ENCODE peak calls at places on chromosomes 12 and 14, in four cellular contexts. M, X, B and C are unnamed samples.

GRCh38 chr12:14879222-14879933 is 6.3 kb downstream of the MGP start:
- DNase-seq in X (no peak), M (no peak), B (no peak), C (no peak)

GRCh38 chr14:59275668-59276067 is 87.2 kb downstream of the DAAM1 start:
- DNase-seq in B (peak), M (no peak), X (peak), C (peak)

GRCh38 chr12:2297004-2297403 is 244.2 kb downstream of the CACNA1C start:
- DNase-seq in B (no peak), X (no peak), M (no peak), C (no peak)

GRCh38 chr14:77200406-77200985 is 18.9 kb downstream of the TMEM63C start:
- DNase-seq in X (no peak), B (no peak), M (no peak), C (no peak)

GRCh38 chr14:77043177-77043983 is 14.9 kb upstream of the IRF2BPL start:
- DNase-seq in M (no peak), B (no peak), X (peak), C (peak)

GRCh38 chr14:91861091-91861490 is 6.2 kb downstream of the TC2N start:
- DNase-seq in M (no peak), X (no peak), B (no peak), C (no peak)

GRCh38 chr12:48022676-48023385 is 18.6 kb upstream of the COL2A1 start:
- DNase-seq in B (no peak), X (no peak), M (no peak), C (peak)

GRCh38 chr14:63504628-63505027 is 38.5 kb downstream of the PPP2R5E start:
- DNase-seq in M (no peak), X (no peak), B (no peak), C (no peak)

GRCh38 chr12:132441871-132442863 is 47.8 kb upstream of the FBRSL1 start:
- DNase-seq in B (no peak), M (no peak), X (no peak), C (no peak)

GRCh38 chr14:61203059-61203753 is 77.9 kb downstream of the TMEM30B start:
- DNase-seq in B (no peak), M (no peak), X (no peak), C (no peak)

GRCh38 chr14:100721568-100721967 is 5.1 kb upstream of the DLK1 start:
- DNase-seq in B (no peak), M (no peak), X (no peak), C (no peak)

GRCh38 chr12:2264622-2265306 is 212.0 kb downstream of the CACNA1C start:
- DNase-seq in X (no peak), M (no peak), B (no peak), C (no peak)

GRCh38 chr12:77120156-77120555 is 54.8 kb upstream of the E2F7 start:
- DNase-seq in X (no peak), M (no peak), B (no peak), C (no peak)

GRCh38 chr14:21078287-21078686 is 8.2 kb downstream of the ARHGEF40 start:
- DNase-seq in B (no peak), M (no peak), X (no peak), C (no peak)
- TF ChIP-seq TARDBP in B (no peak), M (no peak), X (no peak), C (no peak)

GRCh38 chr12:70059373-70059772 is 183.9 kb upstream of the CNOT2 start:
- DNase-seq in B (no peak), X (no peak), M (no peak), C (no peak)
- TF ChIP-seq FOXM1 in B (no peak), X (no peak), M (no peak), C (no peak)

GRCh38 chr12:80877706-80878384 is 59.9 kb downstream of the LIN7A start:
- DNase-seq in M (no peak), X (no peak), B (no peak), C (no peak)
- TF ChIP-seq TARDBP in M (no peak), X (no peak), B (no peak), C (no peak)

DNA sequence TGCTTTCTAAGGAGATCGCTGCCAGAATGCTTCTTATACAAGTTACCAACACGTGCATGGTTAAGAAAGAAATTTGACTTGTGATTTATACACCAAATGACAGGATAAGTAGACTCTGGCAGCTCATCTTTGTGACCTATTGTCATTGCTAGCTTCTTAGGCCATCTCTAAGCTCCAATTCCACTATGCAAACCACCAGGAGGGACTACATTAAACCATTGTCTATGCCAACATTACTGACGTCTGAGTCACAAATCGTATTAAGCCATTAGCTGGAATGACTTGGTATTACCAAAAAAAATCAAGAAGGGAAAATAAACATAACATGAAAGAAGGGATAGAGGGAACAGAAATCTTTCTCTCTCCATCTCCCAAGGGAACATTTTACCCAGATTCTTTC is 15.8 kb upstream of the VPS33A start:
- DNase-seq in M (no peak), B (no peak), X (no peak), C (no peak)
- TF ChIP-seq FOXM1 in M (no peak), B (no peak), X (no peak), C (no peak)

DNA sequence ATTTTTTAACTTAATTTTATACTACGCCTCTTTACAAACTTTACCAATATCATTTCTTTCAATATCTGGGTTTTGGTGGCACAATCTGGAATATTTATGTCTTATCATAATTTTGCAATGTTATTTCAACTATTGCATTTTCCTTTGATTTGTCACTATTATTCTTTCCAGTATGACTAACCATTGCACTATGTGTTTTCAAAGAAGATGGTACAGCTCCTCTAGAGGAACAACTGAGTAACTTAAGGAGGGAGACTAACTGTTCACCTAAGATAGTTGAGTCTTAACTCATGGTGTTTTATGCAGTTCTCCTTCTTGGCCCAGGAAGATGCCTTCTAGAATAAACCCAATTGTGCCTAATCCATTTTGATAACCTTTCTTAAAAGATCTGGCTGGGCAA is 60.5 kb upstream of the KIF21A start:
- DNase-seq in X (no peak), B (no peak), M (no peak), C (no peak)
- TF ChIP-seq TARDBP in X (no peak), B (no peak), M (no peak), C (no peak)

GRCh38 chr12:53208435-53208834 is 1.4 kb upstream of the ITGB7 start:
- DNase-seq in M (no peak), X (no peak), B (no peak), C (no peak)

GRCh38 chr12:53204351-53204750 is 2.7 kb downstream of the ITGB7 start:
- DNase-seq in B (no peak), M (no peak), X (no peak), C (no peak)

GRCh38 chr12:53205747-53206146 is 1.3 kb downstream of the ITGB7 start:
- DNase-seq in M (no peak), B (no peak), X (peak), C (no peak)

GRCh38 chr12:53208877-53209463 is 1.9 kb upstream of the ITGB7 start:
- DNase-seq in B (no peak), M (no peak), X (no peak), C (no peak)

GRCh38 chr12:53207042-53207441 is at the start of gene ITGB7:
- DNase-seq in B (peak), M (no peak), X (peak), C (no peak)
- TF ChIP-seq FOXM1 in B (no peak), M (no peak), X (peak), C (no peak)